ENCODE peak calls at places on chromosomes 11 and 22, in nine cellular contexts. One of them, this sample, is unnamed.

GRCh38 chr22:31646186-31647019 is 15.6 kb downstream of the PISD start:
- DNase-seq in mesenchymal stem cell: peak; percentile 98
- DNase-seq in AG04449: peak; percentile 96
- DNase-seq in naive thymus-derived CD4-positive, alpha-beta T cell: no peak
- DNase-seq in stomach: no peak
- DNase-seq in GM23338: no peak
- DNase-seq in brain microvascular endothelial cell: peak; percentile 97
- DNase-seq in upper lobe of right lung: no peak
- DNase-seq in kidney: peak; percentile 58
- DNase-seq in this sample: peak; percentile 20

GRCh38 chr11:23931443-23931842 is 565.4 kb upstream of the LUZP2 start:
- DNase-seq in mesenchymal stem cell: no peak
- DNase-seq in stomach: no peak
- DNase-seq in naive thymus-derived CD4-positive, alpha-beta T cell: no peak
- DNase-seq in brain microvascular endothelial cell: no peak
- DNase-seq in kidney: no peak
- DNase-seq in GM23338: no peak
- DNase-seq in upper lobe of right lung: no peak
- DNase-seq in AG04449: no peak
- DNase-seq in this sample: no peak

GRCh38 chr11:3159296-3160190 is 5.6 kb downstream of the OSBPL5 start:
- DNase-seq in naive thymus-derived CD4-positive, alpha-beta T cell: no peak
- DNase-seq in GM23338: no peak
- DNase-seq in brain microvascular endothelial cell: no peak
- DNase-seq in upper lobe of right lung: peak; percentile 82
- DNase-seq in AG04449: no peak
- DNase-seq in kidney: peak; percentile 92
- DNase-seq in stomach: peak; percentile 65
- DNase-seq in mesenchymal stem cell: no peak
- DNase-seq in this sample: peak; percentile 76

GRCh38 chr11:120945042-120945441 is 78.9 kb upstream of the TBCEL start:
- DNase-seq in AG04449: no peak
- DNase-seq in kidney: no peak
- DNase-seq in mesenchymal stem cell: no peak
- DNase-seq in stomach: no peak
- DNase-seq in naive thymus-derived CD4-positive, alpha-beta T cell: no peak
- DNase-seq in GM23338: peak; percentile 47
- DNase-seq in brain microvascular endothelial cell: no peak
- DNase-seq in upper lobe of right lung: peak; percentile 3
- DNase-seq in this sample: no peak

GRCh38 chr11:36411202-36411640 is 98.9 kb downstream of the TRAF6 start:
- DNase-seq in upper lobe of right lung: peak; percentile 64
- DNase-seq in brain microvascular endothelial cell: no peak
- DNase-seq in AG04449: no peak
- DNase-seq in mesenchymal stem cell: no peak
- DNase-seq in kidney: no peak
- DNase-seq in stomach: peak; percentile 28
- DNase-seq in GM23338: no peak
- DNase-seq in naive thymus-derived CD4-positive, alpha-beta T cell: no peak
- DNase-seq in this sample: no peak

GRCh38 chr22:31870890-31871289 is 73.4 kb upstream of the YWHAH start:
- DNase-seq in stomach: no peak
- DNase-seq in kidney: no peak
- DNase-seq in mesenchymal stem cell: peak; percentile 97
- DNase-seq in GM23338: no peak
- DNase-seq in naive thymus-derived CD4-positive, alpha-beta T cell: no peak
- DNase-seq in AG04449: peak; percentile 7
- DNase-seq in brain microvascular endothelial cell: peak; percentile 93
- DNase-seq in upper lobe of right lung: no peak
- DNase-seq in this sample: no peak

GRCh38 chr11:97617031-97617430 is 1227.2 kb downstream of the JRKL start:
- DNase-seq in upper lobe of right lung: no peak
- DNase-seq in naive thymus-derived CD4-positive, alpha-beta T cell: no peak
- DNase-seq in kidney: no peak
- DNase-seq in stomach: no peak
- DNase-seq in GM23338: no peak
- DNase-seq in brain microvascular endothelial cell: no peak
- DNase-seq in AG04449: no peak
- DNase-seq in mesenchymal stem cell: no peak
- DNase-seq in this sample: no peak

GRCh38 chr11:121665211-121665838 is 212.6 kb upstream of the SORL1-AS1 start:
- DNase-seq in GM23338: no peak
- DNase-seq in AG04449: no peak
- DNase-seq in naive thymus-derived CD4-positive, alpha-beta T cell: no peak
- DNase-seq in mesenchymal stem cell: no peak
- DNase-seq in upper lobe of right lung: no peak
- DNase-seq in brain microvascular endothelial cell: no peak
- DNase-seq in stomach: no peak
- DNase-seq in kidney: no peak
- DNase-seq in this sample: no peak

GRCh38 chr22:30968015-30968923 is at the start of gene MORC2:
- DNase-seq in GM23338: peak; percentile 89
- DNase-seq in kidney: peak; percentile 90
- DNase-seq in stomach: peak; percentile 63
- DNase-seq in naive thymus-derived CD4-positive, alpha-beta T cell: no peak
- DNase-seq in AG04449: no peak
- DNase-seq in brain microvascular endothelial cell: no peak
- DNase-seq in upper lobe of right lung: peak; percentile 86
- DNase-seq in mesenchymal stem cell: no peak
- DNase-seq in this sample: peak; percentile 83

GRCh38 chr11:44372989-44373388 is 63.0 kb upstream of the ALX4 start:
- DNase-seq in brain microvascular endothelial cell: no peak
- DNase-seq in naive thymus-derived CD4-positive, alpha-beta T cell: no peak
- DNase-seq in stomach: no peak
- DNase-seq in GM23338: peak; percentile 75
- DNase-seq in kidney: no peak
- DNase-seq in upper lobe of right lung: no peak
- DNase-seq in AG04449: no peak
- DNase-seq in mesenchymal stem cell: no peak
- DNase-seq in this sample: peak; percentile 68

GRCh38 chr11:91859666-91860065 is 365.0 kb upstream of the FAT3 start:
- DNase-seq in kidney: no peak
- DNase-seq in naive thymus-derived CD4-positive, alpha-beta T cell: no peak
- DNase-seq in upper lobe of right lung: no peak
- DNase-seq in AG04449: no peak
- DNase-seq in mesenchymal stem cell: no peak
- DNase-seq in stomach: no peak
- DNase-seq in brain microvascular endothelial cell: no peak
- DNase-seq in GM23338: no peak
- DNase-seq in this sample: no peak

GRCh38 chr11:69920500-69921428 is 101.5 kb upstream of the FGF3 start:
- DNase-seq in AG04449: no peak
- DNase-seq in kidney: peak; percentile 68
- DNase-seq in GM23338: no peak
- DNase-seq in mesenchymal stem cell: no peak
- DNase-seq in brain microvascular endothelial cell: no peak
- DNase-seq in naive thymus-derived CD4-positive, alpha-beta T cell: no peak
- DNase-seq in stomach: no peak
- DNase-seq in upper lobe of right lung: peak; percentile 55
- DNase-seq in this sample: peak; percentile 41

GRCh38 chr11:72113170-72113808 is 794 bp upstream of the ANAPC15 start:
- DNase-seq in brain microvascular endothelial cell: no peak
- DNase-seq in upper lobe of right lung: no peak
- DNase-seq in AG04449: no peak
- DNase-seq in GM23338: no peak
- DNase-seq in kidney: no peak
- DNase-seq in stomach: no peak
- DNase-seq in mesenchymal stem cell: no peak
- DNase-seq in naive thymus-derived CD4-positive, alpha-beta T cell: no peak
- DNase-seq in this sample: no peak

GRCh38 chr22:19942886-19943664 is 1.5 kb upstream of the TXNRD2 start:
- DNase-seq in brain microvascular endothelial cell: peak; percentile 87
- DNase-seq in kidney: peak; percentile 39
- DNase-seq in stomach: no peak
- DNase-seq in AG04449: no peak
- DNase-seq in upper lobe of right lung: peak; percentile 49
- DNase-seq in naive thymus-derived CD4-positive, alpha-beta T cell: no peak
- DNase-seq in GM23338: no peak
- DNase-seq in mesenchymal stem cell: peak; percentile 92
- DNase-seq in this sample: peak; percentile 56

GRCh38 chr11:1618231-1618630 is 3.7 kb downstream of the KRTAP5-4 start:
- DNase-seq in brain microvascular endothelial cell: no peak
- DNase-seq in upper lobe of right lung: no peak
- DNase-seq in kidney: peak; percentile 17
- DNase-seq in naive thymus-derived CD4-positive, alpha-beta T cell: no peak
- DNase-seq in AG04449: no peak
- DNase-seq in mesenchymal stem cell: no peak
- DNase-seq in stomach: no peak
- DNase-seq in GM23338: no peak
- DNase-seq in this sample: no peak

GRCh38 chr11:63673579-63673978 is 2.4 kb upstream of the ATL3 start:
- DNase-seq in naive thymus-derived CD4-positive, alpha-beta T cell: no peak
- DNase-seq in mesenchymal stem cell: no peak
- DNase-seq in brain microvascular endothelial cell: no peak
- DNase-seq in AG04449: no peak
- DNase-seq in kidney: no peak
- DNase-seq in GM23338: no peak
- DNase-seq in stomach: no peak
- DNase-seq in upper lobe of right lung: no peak
- DNase-seq in this sample: no peak

GRCh38 chr11:78076733-78077403 is 2.8 kb downstream of the NDUFC2 start:
- DNase-seq in mesenchymal stem cell: no peak
- DNase-seq in GM23338: no peak
- DNase-seq in stomach: no peak
- DNase-seq in upper lobe of right lung: no peak
- DNase-seq in brain microvascular endothelial cell: no peak
- DNase-seq in AG04449: no peak
- DNase-seq in kidney: no peak
- DNase-seq in naive thymus-derived CD4-positive, alpha-beta T cell: no peak
- DNase-seq in this sample: no peak

GRCh38 chr11:5689551-5689983 is at the start of gene TRIM22:
- DNase-seq in GM23338: peak; percentile 81
- DNase-seq in brain microvascular endothelial cell: peak; percentile 66
- DNase-seq in AG04449: peak; percentile 36
- DNase-seq in naive thymus-derived CD4-positive, alpha-beta T cell: peak; percentile 64
- DNase-seq in mesenchymal stem cell: peak; percentile 73
- DNase-seq in kidney: peak; percentile 67
- DNase-seq in stomach: peak; percentile 48
- DNase-seq in upper lobe of right lung: peak; percentile 69
- DNase-seq in this sample: peak; percentile 61

GRCh38 chr11:75380716-75381420 is 18.4 kb upstream of the RPS3 start:
- DNase-seq in GM23338: no peak
- DNase-seq in mesenchymal stem cell: peak; percentile 42
- DNase-seq in brain microvascular endothelial cell: no peak
- DNase-seq in stomach: no peak
- DNase-seq in AG04449: no peak
- DNase-seq in upper lobe of right lung: no peak
- DNase-seq in kidney: no peak
- DNase-seq in naive thymus-derived CD4-positive, alpha-beta T cell: no peak
- DNase-seq in this sample: no peak

GRCh38 chr11:127385071-127385470 is 384.5 kb upstream of the KIRREL3 start:
- DNase-seq in upper lobe of right lung: no peak
- DNase-seq in GM23338: no peak
- DNase-seq in AG04449: no peak
- DNase-seq in mesenchymal stem cell: no peak
- DNase-seq in brain microvascular endothelial cell: no peak
- DNase-seq in stomach: no peak
- DNase-seq in naive thymus-derived CD4-positive, alpha-beta T cell: no peak
- DNase-seq in kidney: no peak
- DNase-seq in this sample: no peak
- H3K4me3 ChIP-seq in upper lobe of right lung: no peak overlapping the region
- H3K4me3 ChIP-seq in GM23338: no peak overlapping the region
- H3K4me3 ChIP-seq in AG04449: no peak overlapping the region
- H3K4me3 ChIP-seq in mesenchymal stem cell: no peak overlapping the region
- H3K4me3 ChIP-seq in brain microvascular endothelial cell: no peak overlapping the region
- H3K4me3 ChIP-seq in stomach: no peak overlapping the region
- H3K4me3 ChIP-seq in naive thymus-derived CD4-positive, alpha-beta T cell: no peak overlapping the region
- H3K4me3 ChIP-seq in kidney: no peak overlapping the region
- H3K4me3 ChIP-seq in this sample: no peak overlapping the region

GRCh38 chr22:50624347-50625130 is 3.4 kb downstream of the ARSA start:
- DNase-seq in naive thymus-derived CD4-positive, alpha-beta T cell: no peak
- DNase-seq in mesenchymal stem cell: no peak
- DNase-seq in kidney: no peak
- DNase-seq in GM23338: no peak
- DNase-seq in brain microvascular endothelial cell: no peak
- DNase-seq in AG04449: no peak
- DNase-seq in stomach: no peak
- DNase-seq in upper lobe of right lung: peak; percentile 51
- DNase-seq in this sample: no peak

GRCh38 chr22:50621948-50622722 is 5.8 kb downstream of the ARSA start:
- DNase-seq in upper lobe of right lung: peak; percentile 62
- DNase-seq in GM23338: no peak
- DNase-seq in naive thymus-derived CD4-positive, alpha-beta T cell: peak; percentile 19
- DNase-seq in AG04449: no peak
- DNase-seq in brain microvascular endothelial cell: no peak
- DNase-seq in mesenchymal stem cell: no peak
- DNase-seq in stomach: peak; percentile 63
- DNase-seq in kidney: peak; percentile 62
- DNase-seq in this sample: peak; percentile 56

GRCh38 chr22:50622723-50623327 is 5.1 kb downstream of the ARSA start:
- DNase-seq in kidney: peak; percentile 87
- DNase-seq in AG04449: no peak
- DNase-seq in naive thymus-derived CD4-positive, alpha-beta T cell: no peak
- DNase-seq in stomach: peak; percentile 92
- DNase-seq in GM23338: no peak
- DNase-seq in upper lobe of right lung: no peak
- DNase-seq in brain microvascular endothelial cell: no peak
- DNase-seq in mesenchymal stem cell: no peak
- DNase-seq in this sample: no peak

GRCh38 chr22:50621491-50621880 is 6.5 kb downstream of the ARSA start:
- DNase-seq in kidney: no peak
- DNase-seq in naive thymus-derived CD4-positive, alpha-beta T cell: peak; percentile 72
- DNase-seq in brain microvascular endothelial cell: no peak
- DNase-seq in GM23338: no peak
- DNase-seq in mesenchymal stem cell: no peak
- DNase-seq in AG04449: no peak
- DNase-seq in stomach: no peak
- DNase-seq in upper lobe of right lung: peak; percentile 51
- DNase-seq in this sample: no peak

GRCh38 chr22:50620861-50621490 is 7.0 kb downstream of the ARSA start:
- DNase-seq in brain microvascular endothelial cell: no peak
- DNase-seq in upper lobe of right lung: peak; percentile 48
- DNase-seq in kidney: peak; percentile 73
- DNase-seq in naive thymus-derived CD4-positive, alpha-beta T cell: peak; percentile 85
- DNase-seq in AG04449: no peak
- DNase-seq in mesenchymal stem cell: no peak
- DNase-seq in stomach: no peak
- DNase-seq in GM23338: no peak
- DNase-seq in this sample: no peak
- H3K4me3 ChIP-seq in brain microvascular endothelial cell: no peak overlapping the region
- H3K4me3 ChIP-seq in upper lobe of right lung: peak overlapping the region; percentile 40
- H3K4me3 ChIP-seq in kidney: peak overlapping the region; percentile 34
- H3K4me3 ChIP-seq in naive thymus-derived CD4-positive, alpha-beta T cell: peak overlapping the region; percentile 68
- H3K4me3 ChIP-seq in AG04449: no peak overlapping the region
- H3K4me3 ChIP-seq in mesenchymal stem cell: no peak overlapping the region
- H3K4me3 ChIP-seq in stomach: peak overlapping the region; percentile 38
- H3K4me3 ChIP-seq in GM23338: peak overlapping the region; percentile 28
- H3K4me3 ChIP-seq in this sample: no peak overlapping the region

GRCh38 chr11:118688851-118689502 is 9.5 kb upstream of the TREH start:
- DNase-seq in kidney: peak; percentile 76
- DNase-seq in naive thymus-derived CD4-positive, alpha-beta T cell: no peak
- DNase-seq in brain microvascular endothelial cell: no peak
- DNase-seq in upper lobe of right lung: peak; percentile 67
- DNase-seq in GM23338: no peak
- DNase-seq in stomach: no peak
- DNase-seq in AG04449: no peak
- DNase-seq in mesenchymal stem cell: no peak
- DNase-seq in this sample: no peak
- H3K4me3 ChIP-seq in kidney: no peak overlapping the region
- H3K4me3 ChIP-seq in naive thymus-derived CD4-positive, alpha-beta T cell: no peak overlapping the region
- H3K4me3 ChIP-seq in brain microvascular endothelial cell: no peak overlapping the region
- H3K4me3 ChIP-seq in upper lobe of right lung: peak overlapping the region; percentile 42
- H3K4me3 ChIP-seq in GM23338: peak overlapping the region; percentile 66
- H3K4me3 ChIP-seq in stomach: peak overlapping the region; percentile 47
- H3K4me3 ChIP-seq in AG04449: no peak overlapping the region
- H3K4me3 ChIP-seq in mesenchymal stem cell: no peak overlapping the region
- H3K4me3 ChIP-seq in this sample: no peak overlapping the region

GRCh38 chr22:26485013-26485412 is 1.3 kb downstream of the SRRD start:
- DNase-seq in GM23338: no peak
- DNase-seq in upper lobe of right lung: no peak
- DNase-seq in AG04449: no peak
- DNase-seq in brain microvascular endothelial cell: no peak
- DNase-seq in stomach: no peak
- DNase-seq in kidney: no peak
- DNase-seq in mesenchymal stem cell: peak; percentile 9
- DNase-seq in naive thymus-derived CD4-positive, alpha-beta T cell: no peak
- DNase-seq in this sample: no peak
- H3K4me3 ChIP-seq in GM23338: peak overlapping the region; percentile 99
- H3K4me3 ChIP-seq in upper lobe of right lung: no peak overlapping the region
- H3K4me3 ChIP-seq in AG04449: no peak overlapping the region
- H3K4me3 ChIP-seq in brain microvascular endothelial cell: no peak overlapping the region
- H3K4me3 ChIP-seq in stomach: peak overlapping the region; percentile 85
- H3K4me3 ChIP-seq in kidney: no peak overlapping the region
- H3K4me3 ChIP-seq in mesenchymal stem cell: no peak overlapping the region
- H3K4me3 ChIP-seq in naive thymus-derived CD4-positive, alpha-beta T cell: no peak overlapping the region
- H3K4me3 ChIP-seq in this sample: no peak overlapping the region